ENCODE peak calls at places on chromosome 21, in eight cellular contexts. S is GM23248; L is CD8-positive, alpha-beta T cell; Q is transverse colon; Y is upper lobe of left lung; I is small intestine; N is neural progenitor cell; E is astrocyte. M is an unnamed sample.
A peak's percentile ranks its signal among the peaks of the same experiment; 100 is the strongest.

GRCh38 chr21:36096398-36097290 is 26.8 kb downstream of the CBR1 start:
- DNase-seq in S (no peak), L (no peak), Q (no peak), Y (no peak), I (no peak), N (peak; percentile 20), E (no peak), M (no peak)

GRCh38 chr21:36207577-36208320 is 51.1 kb downstream of the DOP1B start:
- DNase-seq in S (peak; percentile 40), L (no peak), Q (no peak), Y (no peak), I (no peak), N (no peak), E (peak; percentile 87), M (no peak)

GRCh38 chr21:16046625-16047340 is 317.0 kb downstream of the USP25 start:
- DNase-seq in S (peak; percentile 65), L (no peak), Q (no peak), Y (no peak), I (no peak), N (no peak), E (peak; percentile 30), M (no peak)

GRCh38 chr21:39657091-39657689 is 44.5 kb downstream of the B3GALT5 start:
- DNase-seq in S (no peak), L (no peak), Q (no peak), Y (no peak), I (peak; percentile 87), N (no peak), E (no peak), M (no peak)

GRCh38 chr21:25834376-25834775 is 99.6 kb downstream of the GABPA start:
- DNase-seq in S (no peak), L (no peak), Q (no peak), Y (no peak), I (no peak), N (no peak), E (no peak), M (no peak)

GRCh38 chr21:15410853-15411252 is 318.9 kb upstream of the USP25 start:
- DNase-seq in S (no peak), L (no peak), Q (no peak), Y (no peak), I (no peak), N (no peak), E (no peak), M (no peak)

GRCh38 chr21:46393451-46393940 is 65.2 kb upstream of the DIP2A start:
- DNase-seq in S (peak; percentile 2), L (no peak), Q (no peak), Y (no peak), I (no peak), N (no peak), E (no peak), M (peak; percentile 43)

GRCh38 chr21:31305888-31306287 is 38.2 kb downstream of the TIAM1 start:
- DNase-seq in S (no peak), L (no peak), Q (no peak), Y (no peak), I (no peak), N (no peak), E (no peak), M (no peak)

GRCh38 chr21:29678616-29679015 is 261.2 kb downstream of the GRIK1 start:
- DNase-seq in S (peak; percentile 16), L (no peak), Q (no peak), Y (no peak), I (no peak), N (no peak), E (no peak), M (no peak)

GRCh38 chr21:26842976-26843911 is 2.0 kb downstream of the ADAMTS1 start:
- DNase-seq in S (peak; percentile 98), L (no peak), Q (peak; percentile 87), Y (peak; percentile 93), I (peak; percentile 40), N (peak; percentile 81), E (peak; percentile 91), M (peak; percentile 94)

GRCh38 chr21:25283720-25284119 is 323.6 kb downstream of the MRPL39 start:
- DNase-seq in S (peak; percentile 68), L (no peak), Q (no peak), Y (no peak), I (no peak), N (peak; percentile 63), E (peak; percentile 8), M (no peak)

GRCh38 chr21:30448514-30448913 is 8.4 kb downstream of the KRTAP15-1 start:
- DNase-seq in S (no peak), L (no peak), Q (no peak), Y (no peak), I (no peak), N (no peak), E (no peak), M (no peak)

GRCh38 chr21:32753818-32754610 is 17.5 kb downstream of the PAXBP1 start:
- DNase-seq in S (no peak), L (no peak), Q (no peak), Y (no peak), I (no peak), N (no peak), E (no peak), M (no peak)

GRCh38 chr21:36434144-36434543 is 45.8 kb downstream of the CLDN14 start:
- DNase-seq in S (no peak), L (no peak), Q (no peak), Y (no peak), I (no peak), N (no peak), E (no peak), M (no peak)

GRCh38 chr21:38817371-38818335 is 11.9 kb downstream of the ETS2 start:
- DNase-seq in S (peak; percentile 90), L (no peak), Q (peak; percentile 47), Y (no peak), I (peak; percentile 76), N (no peak), E (peak; percentile 75), M (no peak)

GRCh38 chr21:42445311-42445710 is 41.6 kb downstream of the UBASH3A start:
- DNase-seq in S (no peak), L (no peak), Q (no peak), Y (no peak), I (no peak), N (no peak), E (no peak), M (no peak)
- H3K4me1 ChIP-seq in S (no peaks in the 10 kb centered on the region), L (peaks cover 9% of the 10 kb centered on the region), Q (peaks cover 2% of the 10 kb centered on the region), Y (peaks cover 7% of the 10 kb centered on the region), I (no peaks in the 10 kb centered on the region), N (no peaks in the 10 kb centered on the region), E (no peaks in the 10 kb centered on the region), M (no peaks in the 10 kb centered on the region)

GRCh38 chr21:33984021-33984481 is 68.4 kb upstream of the ATP5PO start:
- DNase-seq in S (no peak), L (no peak), Q (no peak), Y (peak; percentile 39), I (peak; percentile 59), N (no peak), E (no peak), M (no peak)
- H3K27ac ChIP-seq in S (no peak overlapping the region), L (no peak overlapping the region), Q (no peak overlapping the region), Y (no peak overlapping the region), I (no peak overlapping the region), N (no peak overlapping the region), E (no peak overlapping the region), M (no peak overlapping the region)

GRCh38 chr21:44613386-44614155 is 1.7 kb downstream of the KRTAP10-8 start:
- DNase-seq in S (no peak), L (no peak), Q (no peak), Y (peak; percentile 61), I (no peak), N (no peak), E (no peak), M (no peak)
- H3K9me3 ChIP-seq in S (no peaks in the 10 kb centered on the region), L (peaks cover 7% of the 10 kb centered on the region), Q (peaks cover 10% of the 10 kb centered on the region), Y (peaks cover 30% of the 10 kb centered on the region), I (no peaks in the 10 kb centered on the region), N (peaks cover 11% of the 10 kb centered on the region), E (peaks cover 9% of the 10 kb centered on the region), M (peaks cover 6% of the 10 kb centered on the region)

GRCh38 chr21:34813266-34813886 is 144.6 kb downstream of the CLIC6 start:
- DNase-seq in S (peak; percentile 78), L (no peak), Q (no peak), Y (no peak), I (no peak), N (no peak), E (peak; percentile 83), M (no peak)
- H3K4me1 ChIP-seq in S (peaks cover 73% of the 10 kb centered on the region), L (peaks cover 34% of the 10 kb centered on the region), Q (peaks cover 25% of the 10 kb centered on the region), Y (peaks cover 2% of the 10 kb centered on the region), I (peaks cover 12% of the 10 kb centered on the region), N (peaks cover 22% of the 10 kb centered on the region), E (peaks cover 59% of the 10 kb centered on the region), M (peaks cover 27% of the 10 kb centered on the region)

GRCh38 chr21:21996891-21997290 is 998.7 kb downstream of the NCAM2 start:
- DNase-seq in S (no peak), L (no peak), Q (no peak), Y (no peak), I (no peak), N (no peak), E (no peak), M (no peak)

GRCh38 chr21:21997390-21998333 is 999.5 kb downstream of the NCAM2 start:
- DNase-seq in S (no peak), L (no peak), Q (no peak), Y (no peak), I (no peak), N (no peak), E (no peak), M (no peak)
- H3K27ac ChIP-seq in S (no peak overlapping the region), L (no peak overlapping the region), Q (no peak overlapping the region), Y (no peak overlapping the region), I (no peak overlapping the region), N (no peak overlapping the region), E (no peak overlapping the region), M (no peak overlapping the region)

GRCh38 chr21:23986214-23986613 is 1621.1 kb downstream of the MRPL39 start:
- DNase-seq in S (no peak), L (no peak), Q (no peak), Y (no peak), I (no peak), N (no peak), E (no peak), M (no peak)

GRCh38 chr21:23986987-23987386 is 1620.3 kb downstream of the MRPL39 start:
- DNase-seq in S (no peak), L (no peak), Q (no peak), Y (no peak), I (no peak), N (no peak), E (no peak), M (no peak)
- H3K9me3 ChIP-seq in S (no peaks in the 10 kb centered on the region), L (no peaks in the 10 kb centered on the region), Q (no peaks in the 10 kb centered on the region), Y (no peaks in the 10 kb centered on the region), I (no peaks in the 10 kb centered on the region), N (peaks cover 25% of the 10 kb centered on the region), E (no peaks in the 10 kb centered on the region), M (no peaks in the 10 kb centered on the region)

GRCh38 chr21:44296103-44296519 is 3.7 kb upstream of the PFKL start:
- DNase-seq in S (no peak), L (no peak), Q (no peak), Y (peak; percentile 74), I (no peak), N (no peak), E (no peak), M (no peak)
- H3K4me1 ChIP-seq in S (peaks cover 8% of the 10 kb centered on the region), L (peaks cover 66% of the 10 kb centered on the region), Q (peaks cover 16% of the 10 kb centered on the region), Y (peaks cover 17% of the 10 kb centered on the region), I (no peaks in the 10 kb centered on the region), N (peaks cover 8% of the 10 kb centered on the region), E (peaks cover 10% of the 10 kb centered on the region), M (peaks cover 18% of the 10 kb centered on the region)

DNA sequence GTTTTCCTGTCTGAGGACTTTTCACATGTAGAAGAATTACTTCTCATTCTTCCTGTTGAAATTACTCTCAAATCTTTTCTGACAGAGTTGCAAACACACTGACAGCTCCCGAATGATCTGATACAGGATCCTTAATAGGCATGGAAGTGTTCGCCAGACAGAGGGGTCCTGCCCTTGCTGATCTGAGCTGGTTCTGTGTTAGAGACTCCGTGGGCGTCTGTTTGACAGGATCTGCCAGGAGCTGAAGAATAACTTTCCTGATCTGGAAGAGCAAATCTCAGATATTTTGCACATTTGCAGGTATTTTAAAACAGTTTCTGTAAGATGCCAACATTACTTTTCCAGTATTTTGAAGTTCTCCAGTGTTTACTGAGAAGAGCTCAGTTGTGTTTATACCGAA is 202.3 kb downstream of the DYRK1A start:
- DNase-seq in S (no peak), L (no peak), Q (no peak), Y (no peak), I (no peak), N (no peak), E (no peak), M (no peak)
- H3K27ac ChIP-seq in S (no peak overlapping the region), L (no peak overlapping the region), Q (no peak overlapping the region), Y (no peak overlapping the region), I (no peak overlapping the region), N (no peak overlapping the region), E (no peak overlapping the region), M (peak overlapping the region; percentile 97)